ENCODE peak calls at places on chromosomes 11 and 22, in four cellular contexts. One of them, this sample, is unnamed.

GRCh38 chr11:75858613-75859012 is 43.6 kb downstream of the UVRAG start:
- DNase-seq in GM12891: no peak
- DNase-seq in activated CD4-positive, CD25-positive, alpha-beta regulatory T cell: no peak
- DNase-seq in AG08395: peak
- DNase-seq in this sample: no peak

GRCh38 chr11:47325271-47326041 is 27.0 kb downstream of the MYBPC3 start:
- DNase-seq in GM12891: no peak
- DNase-seq in AG08395: no peak
- DNase-seq in activated CD4-positive, CD25-positive, alpha-beta regulatory T cell: no peak
- DNase-seq in this sample: no peak

GRCh38 chr11:68890490-68891231 is 13.0 kb downstream of the MRPL21 start:
- DNase-seq in AG08395: peak
- DNase-seq in activated CD4-positive, CD25-positive, alpha-beta regulatory T cell: no peak
- DNase-seq in GM12891: no peak
- DNase-seq in this sample: no peak

GRCh38 chr11:71135112-71135511 is 117.3 kb downstream of the SHANK2 start:
- DNase-seq in activated CD4-positive, CD25-positive, alpha-beta regulatory T cell: no peak
- DNase-seq in GM12891: no peak
- DNase-seq in AG08395: no peak
- DNase-seq in this sample: no peak

GRCh38 chr22:49333206-49333605 is 494.5 kb downstream of the BRD1 start:
- DNase-seq in AG08395: no peak
- DNase-seq in GM12891: no peak
- DNase-seq in activated CD4-positive, CD25-positive, alpha-beta regulatory T cell: no peak
- DNase-seq in this sample: no peak

GRCh38 chr11:103661185-103661584 is 375.3 kb upstream of the DDI1 start:
- DNase-seq in activated CD4-positive, CD25-positive, alpha-beta regulatory T cell: no peak
- DNase-seq in GM12891: no peak
- DNase-seq in AG08395: no peak
- DNase-seq in this sample: no peak

GRCh38 chr11:31986201-31986889 is 104.5 kb upstream of the RCN1 start:
- DNase-seq in AG08395: no peak
- DNase-seq in activated CD4-positive, CD25-positive, alpha-beta regulatory T cell: no peak
- DNase-seq in GM12891: no peak
- DNase-seq in this sample: no peak

GRCh38 chr11:10592331-10592730 is 23.9 kb upstream of the LYVE1 start:
- DNase-seq in AG08395: peak
- DNase-seq in activated CD4-positive, CD25-positive, alpha-beta regulatory T cell: no peak
- DNase-seq in GM12891: no peak
- DNase-seq in this sample: no peak

GRCh38 chr22:42842658-42843370 is 14.3 kb downstream of the ARFGAP3 start:
- DNase-seq in AG08395: no peak
- DNase-seq in GM12891: no peak
- DNase-seq in activated CD4-positive, CD25-positive, alpha-beta regulatory T cell: no peak
- DNase-seq in this sample: no peak

GRCh38 chr22:49962751-49963646 is 2.4 kb downstream of the PIM3 start:
- DNase-seq in activated CD4-positive, CD25-positive, alpha-beta regulatory T cell: no peak
- DNase-seq in GM12891: no peak
- DNase-seq in AG08395: no peak
- DNase-seq in this sample: peak

GRCh38 chr11:23124996-23125395 is 264.7 kb upstream of the CCDC179 start:
- DNase-seq in AG08395: no peak
- DNase-seq in GM12891: no peak
- DNase-seq in activated CD4-positive, CD25-positive, alpha-beta regulatory T cell: no peak
- DNase-seq in this sample: no peak

GRCh38 chr11:70607561-70607960 is 209.2 kb downstream of the CTTN start:
- DNase-seq in GM12891: no peak
- DNase-seq in activated CD4-positive, CD25-positive, alpha-beta regulatory T cell: no peak
- DNase-seq in AG08395: no peak
- DNase-seq in this sample: no peak

GRCh38 chr11:31050061-31050790 is 319.3 kb downstream of the DCDC1 start:
- DNase-seq in AG08395: no peak
- DNase-seq in GM12891: no peak
- DNase-seq in activated CD4-positive, CD25-positive, alpha-beta regulatory T cell: no peak
- DNase-seq in this sample: no peak

GRCh38 chr22:22210375-22210774 is 34.2 kb upstream of the VPREB1 start:
- DNase-seq in activated CD4-positive, CD25-positive, alpha-beta regulatory T cell: peak
- DNase-seq in AG08395: peak
- DNase-seq in GM12891: no peak
- DNase-seq in this sample: peak

GRCh38 chr22:46267431-46268279 is at the start of gene TTC38:
- DNase-seq in activated CD4-positive, CD25-positive, alpha-beta regulatory T cell: peak
- DNase-seq in GM12891: peak
- DNase-seq in AG08395: peak
- DNase-seq in this sample: peak

GRCh38 chr11:117327567-117328413 is at the start of gene CEP164:
- DNase-seq in activated CD4-positive, CD25-positive, alpha-beta regulatory T cell: peak
- DNase-seq in AG08395: peak
- DNase-seq in GM12891: peak
- DNase-seq in this sample: peak

GRCh38 chr22:24333301-24333700 is 62.7 kb downstream of the SPECC1L start:
- DNase-seq in AG08395: peak
- DNase-seq in activated CD4-positive, CD25-positive, alpha-beta regulatory T cell: no peak
- DNase-seq in GM12891: no peak
- DNase-seq in this sample: no peak

GRCh38 chr22:37314315-37315046 is 32.2 kb downstream of the CYTH4 start:
- DNase-seq in GM12891: no peak
- DNase-seq in AG08395: no peak
- DNase-seq in activated CD4-positive, CD25-positive, alpha-beta regulatory T cell: no peak
- DNase-seq in this sample: no peak

GRCh38 chr11:111414936-111415335 is 35.9 kb upstream of the POU2AF1 start:
- DNase-seq in activated CD4-positive, CD25-positive, alpha-beta regulatory T cell: no peak
- DNase-seq in AG08395: no peak
- DNase-seq in GM12891: no peak
- DNase-seq in this sample: no peak

GRCh38 chr11:12358302-12359188 is 18.8 kb upstream of the PARVA start:
- DNase-seq in GM12891: no peak
- DNase-seq in activated CD4-positive, CD25-positive, alpha-beta regulatory T cell: no peak
- DNase-seq in AG08395: no peak
- DNase-seq in this sample: no peak

GRCh38 chr11:13332124-13332523 is 54.5 kb downstream of the BMAL1 start:
- DNase-seq in activated CD4-positive, CD25-positive, alpha-beta regulatory T cell: no peak
- DNase-seq in AG08395: no peak
- DNase-seq in GM12891: no peak
- DNase-seq in this sample: no peak

GRCh38 chr22:29211066-29211841 is 5.6 kb downstream of the EMID1 start:
- DNase-seq in activated CD4-positive, CD25-positive, alpha-beta regulatory T cell: no peak
- DNase-seq in GM12891: no peak
- DNase-seq in AG08395: no peak
- DNase-seq in this sample: peak

GRCh38 chr22:37195921-37196320 is 7.9 kb upstream of the C1QTNF6 start:
- DNase-seq in AG08395: no peak
- DNase-seq in activated CD4-positive, CD25-positive, alpha-beta regulatory T cell: no peak
- DNase-seq in GM12891: no peak
- DNase-seq in this sample: no peak

GRCh38 chr22:47586946-47587345 is 824.5 kb downstream of the TBC1D22A start:
- DNase-seq in GM12891: no peak
- DNase-seq in AG08395: no peak
- DNase-seq in activated CD4-positive, CD25-positive, alpha-beta regulatory T cell: no peak
- DNase-seq in this sample: no peak

GRCh38 chr11:34063061-34063795 is 11.7 kb downstream of the CAPRIN1 start:
- DNase-seq in GM12891: no peak
- DNase-seq in AG08395: no peak
- DNase-seq in activated CD4-positive, CD25-positive, alpha-beta regulatory T cell: no peak
- DNase-seq in this sample: no peak

GRCh38 chr11:109894242-109894641 is 198.9 kb upstream of the ZC3H12C start:
- DNase-seq in AG08395: no peak
- DNase-seq in GM12891: no peak
- DNase-seq in activated CD4-positive, CD25-positive, alpha-beta regulatory T cell: no peak
- DNase-seq in this sample: no peak

GRCh38 chr11:119673389-119674336 is 55.3 kb downstream of the NECTIN1 start:
- DNase-seq in GM12891: peak
- DNase-seq in AG08395: no peak
- DNase-seq in activated CD4-positive, CD25-positive, alpha-beta regulatory T cell: peak
- DNase-seq in this sample: no peak

GRCh38 chr11:12150831-12151382 is 40.5 kb downstream of the MICAL2 start:
- DNase-seq in GM12891: no peak
- DNase-seq in AG08395: no peak
- DNase-seq in activated CD4-positive, CD25-positive, alpha-beta regulatory T cell: no peak
- DNase-seq in this sample: no peak

GRCh38 chr11:118289411-118289810 is 15.1 kb upstream of the CD3E start:
- DNase-seq in activated CD4-positive, CD25-positive, alpha-beta regulatory T cell: no peak
- DNase-seq in GM12891: no peak
- DNase-seq in AG08395: no peak
- DNase-seq in this sample: no peak

GRCh38 chr11:84981296-84981695 is 645.8 kb downstream of the DLG2 start:
- DNase-seq in GM12891: no peak
- DNase-seq in activated CD4-positive, CD25-positive, alpha-beta regulatory T cell: no peak
- DNase-seq in AG08395: no peak
- DNase-seq in this sample: no peak

GRCh38 chr11:116742104-116742503 is 30.7 kb downstream of the BUD13 start:
- DNase-seq in AG08395: no peak
- DNase-seq in activated CD4-positive, CD25-positive, alpha-beta regulatory T cell: no peak
- DNase-seq in GM12891: no peak
- DNase-seq in this sample: no peak

This sample was measured in 8988T.